ENCODE peak calls at places on chromosomes 16 and 17, in four cellular contexts. One of them, this sample, is unnamed.

GRCh38 chr17:82010575-82011525 is 11.8 kb downstream of the CENPX start:
- DNase-seq in stimulated activated CD4-positive, alpha-beta T cell treated with anti-CD3 and anti-CD28 coated beads, Interleukin-12 subunit alpha, Interleukin-12 subunit beta, amount 100 ng/mL, for 24 hours: no peak
- DNase-seq in AG09309: no peak
- DNase-seq in HFFc6: no peak
- DNase-seq in this sample: no peak

GRCh38 chr17:75250009-75250471 is 11.4 kb downstream of the GGA3 start:
- DNase-seq in AG09309: no peak
- DNase-seq in stimulated activated CD4-positive, alpha-beta T cell treated with anti-CD3 and anti-CD28 coated beads, Interleukin-12 subunit alpha, Interleukin-12 subunit beta, amount 100 ng/mL, for 24 hours: peak
- DNase-seq in HFFc6: no peak
- DNase-seq in this sample: peak

GRCh38 chr17:72726936-72727335 is 365.6 kb downstream of the SLC39A11 start:
- DNase-seq in HFFc6: no peak
- DNase-seq in AG09309: no peak
- DNase-seq in stimulated activated CD4-positive, alpha-beta T cell treated with anti-CD3 and anti-CD28 coated beads, Interleukin-12 subunit alpha, Interleukin-12 subunit beta, amount 100 ng/mL, for 24 hours: no peak
- DNase-seq in this sample: no peak

GRCh38 chr17:3870871-3871306 is 22.0 kb downstream of the CAMKK1 start:
- DNase-seq in AG09309: no peak
- DNase-seq in stimulated activated CD4-positive, alpha-beta T cell treated with anti-CD3 and anti-CD28 coated beads, Interleukin-12 subunit alpha, Interleukin-12 subunit beta, amount 100 ng/mL, for 24 hours: no peak
- DNase-seq in HFFc6: no peak
- DNase-seq in this sample: no peak

GRCh38 chr17:31309525-31309924 is 4.3 kb downstream of the EVI2B start:
- DNase-seq in HFFc6: no peak
- DNase-seq in stimulated activated CD4-positive, alpha-beta T cell treated with anti-CD3 and anti-CD28 coated beads, Interleukin-12 subunit alpha, Interleukin-12 subunit beta, amount 100 ng/mL, for 24 hours: no peak
- DNase-seq in AG09309: no peak
- DNase-seq in this sample: no peak

GRCh38 chr16:9680021-9680655 is 502.1 kb downstream of the GRIN2A start:
- DNase-seq in AG09309: no peak
- DNase-seq in HFFc6: no peak
- DNase-seq in stimulated activated CD4-positive, alpha-beta T cell treated with anti-CD3 and anti-CD28 coated beads, Interleukin-12 subunit alpha, Interleukin-12 subunit beta, amount 100 ng/mL, for 24 hours: no peak
- DNase-seq in this sample: no peak

GRCh38 chr17:7887482-7888183 is 956 bp upstream of the CHD3 start:
- DNase-seq in AG09309: peak
- DNase-seq in stimulated activated CD4-positive, alpha-beta T cell treated with anti-CD3 and anti-CD28 coated beads, Interleukin-12 subunit alpha, Interleukin-12 subunit beta, amount 100 ng/mL, for 24 hours: peak
- DNase-seq in HFFc6: peak
- DNase-seq in this sample: peak

GRCh38 chr17:9549215-9549614 is 26.4 kb downstream of the STX8 start:
- DNase-seq in AG09309: no peak
- DNase-seq in stimulated activated CD4-positive, alpha-beta T cell treated with anti-CD3 and anti-CD28 coated beads, Interleukin-12 subunit alpha, Interleukin-12 subunit beta, amount 100 ng/mL, for 24 hours: no peak
- DNase-seq in HFFc6: no peak
- DNase-seq in this sample: no peak

GRCh38 chr16:77288222-77288621 is 89.0 kb downstream of the SYCE1L start:
- DNase-seq in AG09309: peak
- DNase-seq in stimulated activated CD4-positive, alpha-beta T cell treated with anti-CD3 and anti-CD28 coated beads, Interleukin-12 subunit alpha, Interleukin-12 subunit beta, amount 100 ng/mL, for 24 hours: no peak
- DNase-seq in HFFc6: peak
- DNase-seq in this sample: no peak

GRCh38 chr16:86027366-86028126 is 128.6 kb downstream of the IRF8 start:
- DNase-seq in AG09309: no peak
- DNase-seq in stimulated activated CD4-positive, alpha-beta T cell treated with anti-CD3 and anti-CD28 coated beads, Interleukin-12 subunit alpha, Interleukin-12 subunit beta, amount 100 ng/mL, for 24 hours: no peak
- DNase-seq in HFFc6: no peak
- DNase-seq in this sample: no peak

GRCh38 chr16:58036943-58037342 is 11.4 kb downstream of the MMP15 start:
- DNase-seq in HFFc6: no peak
- DNase-seq in stimulated activated CD4-positive, alpha-beta T cell treated with anti-CD3 and anti-CD28 coated beads, Interleukin-12 subunit alpha, Interleukin-12 subunit beta, amount 100 ng/mL, for 24 hours: no peak
- DNase-seq in AG09309: no peak
- DNase-seq in this sample: no peak

GRCh38 chr17:42525221-42525620 is 10.8 kb upstream of the NAGLU start:
- DNase-seq in stimulated activated CD4-positive, alpha-beta T cell treated with anti-CD3 and anti-CD28 coated beads, Interleukin-12 subunit alpha, Interleukin-12 subunit beta, amount 100 ng/mL, for 24 hours: no peak
- DNase-seq in HFFc6: peak
- DNase-seq in AG09309: no peak
- DNase-seq in this sample: no peak

GRCh38 chr17:1617620-1618174 is 10.9 kb downstream of the SLC43A2 start:
- DNase-seq in stimulated activated CD4-positive, alpha-beta T cell treated with anti-CD3 and anti-CD28 coated beads, Interleukin-12 subunit alpha, Interleukin-12 subunit beta, amount 100 ng/mL, for 24 hours: no peak
- DNase-seq in AG09309: peak
- DNase-seq in HFFc6: no peak
- DNase-seq in this sample: no peak

GRCh38 chr17:46818319-46818928 is at the start of gene WNT3:
- DNase-seq in AG09309: no peak
- DNase-seq in stimulated activated CD4-positive, alpha-beta T cell treated with anti-CD3 and anti-CD28 coated beads, Interleukin-12 subunit alpha, Interleukin-12 subunit beta, amount 100 ng/mL, for 24 hours: peak
- DNase-seq in HFFc6: no peak
- DNase-seq in this sample: peak

GRCh38 chr16:1102921-1103648 is 7.0 kb upstream of the C1QTNF8 start:
- DNase-seq in AG09309: no peak
- DNase-seq in HFFc6: peak
- DNase-seq in stimulated activated CD4-positive, alpha-beta T cell treated with anti-CD3 and anti-CD28 coated beads, Interleukin-12 subunit alpha, Interleukin-12 subunit beta, amount 100 ng/mL, for 24 hours: peak
- DNase-seq in this sample: peak

GRCh38 chr17:28552201-28552999 is at the start of gene UNC119:
- DNase-seq in HFFc6: peak
- DNase-seq in AG09309: no peak
- DNase-seq in stimulated activated CD4-positive, alpha-beta T cell treated with anti-CD3 and anti-CD28 coated beads, Interleukin-12 subunit alpha, Interleukin-12 subunit beta, amount 100 ng/mL, for 24 hours: peak
- DNase-seq in this sample: peak

GRCh38 chr17:77487677-77488530 is 347.1 kb downstream of the SEC14L1 start:
- DNase-seq in AG09309: no peak
- DNase-seq in HFFc6: no peak
- DNase-seq in stimulated activated CD4-positive, alpha-beta T cell treated with anti-CD3 and anti-CD28 coated beads, Interleukin-12 subunit alpha, Interleukin-12 subunit beta, amount 100 ng/mL, for 24 hours: no peak
- DNase-seq in this sample: no peak

GRCh38 chr17:59519132-59519531 is 46.3 kb upstream of the DHX40 start:
- DNase-seq in AG09309: no peak
- DNase-seq in HFFc6: no peak
- DNase-seq in stimulated activated CD4-positive, alpha-beta T cell treated with anti-CD3 and anti-CD28 coated beads, Interleukin-12 subunit alpha, Interleukin-12 subunit beta, amount 100 ng/mL, for 24 hours: no peak
- DNase-seq in this sample: no peak

GRCh38 chr17:15185625-15185991 is 79.5 kb downstream of the PMP22 start:
- DNase-seq in AG09309: peak
- DNase-seq in HFFc6: peak
- DNase-seq in stimulated activated CD4-positive, alpha-beta T cell treated with anti-CD3 and anti-CD28 coated beads, Interleukin-12 subunit alpha, Interleukin-12 subunit beta, amount 100 ng/mL, for 24 hours: no peak
- DNase-seq in this sample: no peak

GRCh38 chr17:50453901-50454300 is 14.8 kb downstream of the CHAD start:
- DNase-seq in HFFc6: no peak
- DNase-seq in stimulated activated CD4-positive, alpha-beta T cell treated with anti-CD3 and anti-CD28 coated beads, Interleukin-12 subunit alpha, Interleukin-12 subunit beta, amount 100 ng/mL, for 24 hours: no peak
- DNase-seq in AG09309: no peak
- DNase-seq in this sample: no peak

GRCh38 chr17:17533901-17534441 is 37.8 kb upstream of the RASD1 start:
- DNase-seq in HFFc6: no peak
- DNase-seq in AG09309: no peak
- DNase-seq in stimulated activated CD4-positive, alpha-beta T cell treated with anti-CD3 and anti-CD28 coated beads, Interleukin-12 subunit alpha, Interleukin-12 subunit beta, amount 100 ng/mL, for 24 hours: no peak
- DNase-seq in this sample: no peak

GRCh38 chr17:7632492-7632894 is 2.6 kb downstream of the SHBG start:
- DNase-seq in stimulated activated CD4-positive, alpha-beta T cell treated with anti-CD3 and anti-CD28 coated beads, Interleukin-12 subunit alpha, Interleukin-12 subunit beta, amount 100 ng/mL, for 24 hours: no peak
- DNase-seq in AG09309: no peak
- DNase-seq in HFFc6: peak
- DNase-seq in this sample: no peak

GRCh38 chr16:56109205-56109604 is 82.1 kb upstream of the GNAO1 start:
- DNase-seq in HFFc6: no peak
- DNase-seq in stimulated activated CD4-positive, alpha-beta T cell treated with anti-CD3 and anti-CD28 coated beads, Interleukin-12 subunit alpha, Interleukin-12 subunit beta, amount 100 ng/mL, for 24 hours: no peak
- DNase-seq in AG09309: no peak
- DNase-seq in this sample: no peak

GRCh38 chr17:1649844-1650409 is at the start of gene RILP:
- DNase-seq in HFFc6: no peak
- DNase-seq in AG09309: no peak
- DNase-seq in stimulated activated CD4-positive, alpha-beta T cell treated with anti-CD3 and anti-CD28 coated beads, Interleukin-12 subunit alpha, Interleukin-12 subunit beta, amount 100 ng/mL, for 24 hours: no peak
- DNase-seq in this sample: no peak

GRCh38 chr16:12527077-12527476 is 276.6 kb downstream of the CPPED1 start:
- DNase-seq in HFFc6: no peak
- DNase-seq in stimulated activated CD4-positive, alpha-beta T cell treated with anti-CD3 and anti-CD28 coated beads, Interleukin-12 subunit alpha, Interleukin-12 subunit beta, amount 100 ng/mL, for 24 hours: no peak
- DNase-seq in AG09309: no peak
- DNase-seq in this sample: no peak

GRCh38 chr17:74639704-74640142 is 16.2 kb upstream of the CD300E start:
- DNase-seq in AG09309: no peak
- DNase-seq in stimulated activated CD4-positive, alpha-beta T cell treated with anti-CD3 and anti-CD28 coated beads, Interleukin-12 subunit alpha, Interleukin-12 subunit beta, amount 100 ng/mL, for 24 hours: no peak
- DNase-seq in HFFc6: no peak
- DNase-seq in this sample: no peak

GRCh38 chr16:71564377-71564967 is 12.4 kb downstream of the TAT start:
- DNase-seq in AG09309: no peak
- DNase-seq in HFFc6: no peak
- DNase-seq in stimulated activated CD4-positive, alpha-beta T cell treated with anti-CD3 and anti-CD28 coated beads, Interleukin-12 subunit alpha, Interleukin-12 subunit beta, amount 100 ng/mL, for 24 hours: no peak
- DNase-seq in this sample: no peak

GRCh38 chr16:69188716-69189115 is 1.8 kb downstream of the SNTB2 start:
- DNase-seq in HFFc6: peak
- DNase-seq in stimulated activated CD4-positive, alpha-beta T cell treated with anti-CD3 and anti-CD28 coated beads, Interleukin-12 subunit alpha, Interleukin-12 subunit beta, amount 100 ng/mL, for 24 hours: no peak
- DNase-seq in AG09309: no peak
- DNase-seq in this sample: no peak

GRCh38 chr17:73522107-73522506 is 122.1 kb downstream of the SDK2 start:
- DNase-seq in HFFc6: no peak
- DNase-seq in AG09309: no peak
- DNase-seq in stimulated activated CD4-positive, alpha-beta T cell treated with anti-CD3 and anti-CD28 coated beads, Interleukin-12 subunit alpha, Interleukin-12 subunit beta, amount 100 ng/mL, for 24 hours: no peak
- DNase-seq in this sample: no peak

GRCh38 chr16:87965973-87966667 is 14.9 kb downstream of the BANP start:
- DNase-seq in HFFc6: peak
- DNase-seq in stimulated activated CD4-positive, alpha-beta T cell treated with anti-CD3 and anti-CD28 coated beads, Interleukin-12 subunit alpha, Interleukin-12 subunit beta, amount 100 ng/mL, for 24 hours: no peak
- DNase-seq in AG09309: no peak
- DNase-seq in this sample: no peak

This sample was measured in head of caudate nucleus.